ENCODE peak calls at places on chromosomes 2 and 18, in ten cellular contexts. One of them, this sample, is unnamed.

GRCh38 chr2:241777167-241777685 is 604 bp downstream of the GAL3ST2 start:
- DNase-seq in effector memory CD4-positive, alpha-beta T cell: no peak
- DNase-seq in dermis blood vessel endothelial cell: no peak
- DNase-seq in NCI-H1092 treated with DMSO at 0.1 percent for 48 hours: no peak
- DNase-seq in ELR: no peak
- DNase-seq in HCT116: no peak
- DNase-seq in GM18507: no peak
- DNase-seq in HTR-8/SVneo: no peak
- DNase-seq in RKO: no peak
- DNase-seq in NAMALWA: no peak
- DNase-seq in this sample: no peak

GRCh38 chr2:29251406-29251805 is 136.2 kb downstream of the CLIP4 start:
- DNase-seq in dermis blood vessel endothelial cell: no peak
- DNase-seq in HTR-8/SVneo: no peak
- DNase-seq in NCI-H1092 treated with DMSO at 0.1 percent for 48 hours: no peak
- DNase-seq in effector memory CD4-positive, alpha-beta T cell: no peak
- DNase-seq in GM18507: no peak
- DNase-seq in NAMALWA: no peak
- DNase-seq in ELR: no peak
- DNase-seq in RKO: no peak
- DNase-seq in HCT116: no peak
- DNase-seq in this sample: no peak

GRCh38 chr18:73739098-73739497 is 408.5 kb downstream of the FBXO15 start:
- DNase-seq in NAMALWA: no peak
- DNase-seq in HCT116: no peak
- DNase-seq in effector memory CD4-positive, alpha-beta T cell: no peak
- DNase-seq in NCI-H1092 treated with DMSO at 0.1 percent for 48 hours: no peak
- DNase-seq in RKO: no peak
- DNase-seq in HTR-8/SVneo: no peak
- DNase-seq in dermis blood vessel endothelial cell: peak; percentile 91
- DNase-seq in ELR: peak; percentile 20
- DNase-seq in GM18507: no peak
- DNase-seq in this sample: peak; percentile 58

GRCh38 chr2:110789706-110790105 is 57.3 kb downstream of the ACOXL start:
- DNase-seq in effector memory CD4-positive, alpha-beta T cell: no peak
- DNase-seq in ELR: no peak
- DNase-seq in RKO: no peak
- DNase-seq in HTR-8/SVneo: no peak
- DNase-seq in HCT116: no peak
- DNase-seq in dermis blood vessel endothelial cell: no peak
- DNase-seq in NCI-H1092 treated with DMSO at 0.1 percent for 48 hours: no peak
- DNase-seq in NAMALWA: no peak
- DNase-seq in GM18507: no peak
- DNase-seq in this sample: no peak

GRCh38 chr18:5879479-5879882 is 15.8 kb downstream of the TMEM200C start:
- DNase-seq in NCI-H1092 treated with DMSO at 0.1 percent for 48 hours: no peak
- DNase-seq in effector memory CD4-positive, alpha-beta T cell: no peak
- DNase-seq in RKO: peak; percentile 71
- DNase-seq in ELR: peak; percentile 32
- DNase-seq in GM18507: no peak
- DNase-seq in HTR-8/SVneo: no peak
- DNase-seq in NAMALWA: peak; percentile 30
- DNase-seq in dermis blood vessel endothelial cell: peak; percentile 46
- DNase-seq in HCT116: no peak
- DNase-seq in this sample: peak; percentile 32

GRCh38 chr2:79929624-79930023 is 374.9 kb downstream of the LRRTM1 start:
- DNase-seq in GM18507: no peak
- DNase-seq in NCI-H1092 treated with DMSO at 0.1 percent for 48 hours: no peak
- DNase-seq in RKO: no peak
- DNase-seq in HTR-8/SVneo: no peak
- DNase-seq in dermis blood vessel endothelial cell: no peak
- DNase-seq in HCT116: no peak
- DNase-seq in ELR: no peak
- DNase-seq in NAMALWA: no peak
- DNase-seq in effector memory CD4-positive, alpha-beta T cell: no peak
- DNase-seq in this sample: no peak

GRCh38 chr2:196480653-196481322 is 158.7 kb upstream of the CCDC150 start:
- DNase-seq in dermis blood vessel endothelial cell: no peak
- DNase-seq in effector memory CD4-positive, alpha-beta T cell: no peak
- DNase-seq in ELR: peak; percentile 62
- DNase-seq in NAMALWA: peak; percentile 25
- DNase-seq in HTR-8/SVneo: no peak
- DNase-seq in GM18507: no peak
- DNase-seq in RKO: no peak
- DNase-seq in NCI-H1092 treated with DMSO at 0.1 percent for 48 hours: no peak
- DNase-seq in HCT116: no peak
- DNase-seq in this sample: no peak

GRCh38 chr2:235856151-235856819 is 311.9 kb downstream of the GBX2 start:
- DNase-seq in GM18507: no peak
- DNase-seq in HTR-8/SVneo: no peak
- DNase-seq in RKO: peak; percentile 18
- DNase-seq in ELR: peak; percentile 58
- DNase-seq in NAMALWA: no peak
- DNase-seq in dermis blood vessel endothelial cell: no peak
- DNase-seq in HCT116: no peak
- DNase-seq in effector memory CD4-positive, alpha-beta T cell: no peak
- DNase-seq in NCI-H1092 treated with DMSO at 0.1 percent for 48 hours: no peak
- DNase-seq in this sample: peak; percentile 25

GRCh38 chr2:227188292-227188691 is 23.9 kb downstream of the COL4A3 start:
- DNase-seq in GM18507: no peak
- DNase-seq in NCI-H1092 treated with DMSO at 0.1 percent for 48 hours: no peak
- DNase-seq in NAMALWA: no peak
- DNase-seq in effector memory CD4-positive, alpha-beta T cell: no peak
- DNase-seq in HTR-8/SVneo: peak; percentile 10
- DNase-seq in HCT116: no peak
- DNase-seq in RKO: no peak
- DNase-seq in ELR: peak; percentile 45
- DNase-seq in dermis blood vessel endothelial cell: no peak
- DNase-seq in this sample: peak; percentile 49

GRCh38 chr2:201900362-201900761 is 94.0 kb downstream of the CDK15 start:
- DNase-seq in NCI-H1092 treated with DMSO at 0.1 percent for 48 hours: peak; percentile 18
- DNase-seq in GM18507: no peak
- DNase-seq in RKO: no peak
- DNase-seq in effector memory CD4-positive, alpha-beta T cell: no peak
- DNase-seq in dermis blood vessel endothelial cell: no peak
- DNase-seq in ELR: peak; percentile 67
- DNase-seq in HTR-8/SVneo: no peak
- DNase-seq in HCT116: no peak
- DNase-seq in NAMALWA: peak; percentile 33
- DNase-seq in this sample: peak; percentile 17

GRCh38 chr2:144453039-144453336 is 66.9 kb downstream of the ZEB2 start:
- DNase-seq in HTR-8/SVneo: no peak
- DNase-seq in HCT116: no peak
- DNase-seq in RKO: no peak
- DNase-seq in effector memory CD4-positive, alpha-beta T cell: no peak
- DNase-seq in dermis blood vessel endothelial cell: peak; percentile 60
- DNase-seq in NAMALWA: no peak
- DNase-seq in NCI-H1092 treated with DMSO at 0.1 percent for 48 hours: no peak
- DNase-seq in ELR: peak; percentile 39
- DNase-seq in GM18507: no peak
- DNase-seq in this sample: no peak

GRCh38 chr2:120631241-120631640 is 104.4 kb upstream of the GLI2 start:
- DNase-seq in effector memory CD4-positive, alpha-beta T cell: no peak
- DNase-seq in RKO: no peak
- DNase-seq in HCT116: no peak
- DNase-seq in ELR: no peak
- DNase-seq in HTR-8/SVneo: no peak
- DNase-seq in GM18507: no peak
- DNase-seq in dermis blood vessel endothelial cell: no peak
- DNase-seq in NAMALWA: no peak
- DNase-seq in NCI-H1092 treated with DMSO at 0.1 percent for 48 hours: no peak
- DNase-seq in this sample: no peak

GRCh38 chr18:6444484-6445228 is 29.9 kb upstream of the L3MBTL4 start:
- DNase-seq in ELR: no peak
- DNase-seq in NCI-H1092 treated with DMSO at 0.1 percent for 48 hours: no peak
- DNase-seq in HTR-8/SVneo: no peak
- DNase-seq in dermis blood vessel endothelial cell: no peak
- DNase-seq in effector memory CD4-positive, alpha-beta T cell: no peak
- DNase-seq in RKO: no peak
- DNase-seq in NAMALWA: no peak
- DNase-seq in GM18507: no peak
- DNase-seq in HCT116: no peak
- DNase-seq in this sample: no peak

GRCh38 chr2:29361255-29361654 is 246.0 kb downstream of the CLIP4 start:
- DNase-seq in HCT116: no peak
- DNase-seq in dermis blood vessel endothelial cell: no peak
- DNase-seq in GM18507: no peak
- DNase-seq in NAMALWA: no peak
- DNase-seq in NCI-H1092 treated with DMSO at 0.1 percent for 48 hours: no peak
- DNase-seq in ELR: peak; percentile 23
- DNase-seq in HTR-8/SVneo: no peak
- DNase-seq in RKO: no peak
- DNase-seq in effector memory CD4-positive, alpha-beta T cell: no peak
- DNase-seq in this sample: no peak

GRCh38 chr18:67386028-67386427 is 130.5 kb downstream of the DSEL start:
- DNase-seq in NCI-H1092 treated with DMSO at 0.1 percent for 48 hours: no peak
- DNase-seq in dermis blood vessel endothelial cell: peak; percentile 20
- DNase-seq in ELR: peak; percentile 57
- DNase-seq in RKO: no peak
- DNase-seq in HCT116: no peak
- DNase-seq in HTR-8/SVneo: no peak
- DNase-seq in effector memory CD4-positive, alpha-beta T cell: no peak
- DNase-seq in GM18507: no peak
- DNase-seq in NAMALWA: no peak
- DNase-seq in this sample: peak; percentile 17

GRCh38 chr18:73461780-73462059 is 593.9 kb upstream of the NETO1 start:
- DNase-seq in NCI-H1092 treated with DMSO at 0.1 percent for 48 hours: no peak
- DNase-seq in HCT116: no peak
- DNase-seq in dermis blood vessel endothelial cell: peak; percentile 72
- DNase-seq in RKO: no peak
- DNase-seq in ELR: peak; percentile 19
- DNase-seq in HTR-8/SVneo: no peak
- DNase-seq in NAMALWA: no peak
- DNase-seq in GM18507: no peak
- DNase-seq in effector memory CD4-positive, alpha-beta T cell: no peak
- DNase-seq in this sample: peak; percentile 42

GRCh38 chr18:13427354-13427753 is 208.8 kb downstream of the LDLRAD4 start:
- DNase-seq in RKO: no peak
- DNase-seq in NAMALWA: no peak
- DNase-seq in GM18507: no peak
- DNase-seq in effector memory CD4-positive, alpha-beta T cell: no peak
- DNase-seq in HTR-8/SVneo: no peak
- DNase-seq in ELR: no peak
- DNase-seq in dermis blood vessel endothelial cell: peak; percentile 86
- DNase-seq in HCT116: no peak
- DNase-seq in NCI-H1092 treated with DMSO at 0.1 percent for 48 hours: no peak
- DNase-seq in this sample: no peak